ENCODE peak calls at places on chromosomes 2 and 18, in five cellular contexts. Q is HepG2, A is Calu3, R is K562, J is choroid plexus epithelial cell. K is an unnamed sample.

GRCh38 chr2:19140463-19141208 is 217.8 kb downstream of the OSR1 start:
- DNase-seq in J (peak), A (peak), Q (peak), R (no peak), K (peak)

GRCh38 chr2:7023542-7023941 is 106.3 kb downstream of the RNF144A start:
- DNase-seq in R (no peak), J (peak), A (no peak), Q (no peak), K (no peak)

GRCh38 chr2:239049421-239050251 is 201.8 kb downstream of the TWIST2 start:
- DNase-seq in Q (peak), J (peak), R (no peak), A (no peak), K (peak)

GRCh38 chr2:120976501-120977307 is 241.0 kb downstream of the GLI2 start:
- DNase-seq in A (no peak), J (no peak), R (no peak), Q (no peak), K (no peak)

GRCh38 chr2:105497094-105497493 is 98.2 kb upstream of the FHL2 start:
- DNase-seq in J (no peak), Q (no peak), R (no peak), A (no peak), K (no peak)

GRCh38 chr18:46452820-46453219 is 204.2 kb downstream of the LOXHD1 start:
- DNase-seq in J (peak), A (no peak), Q (no peak), R (no peak), K (peak)

GRCh38 chr2:233928594-233929351 is 11.6 kb downstream of the TRPM8 start:
- DNase-seq in J (peak), R (peak), A (peak), Q (peak), K (peak)

GRCh38 chr18:70781860-70782453 is 493.1 kb downstream of the SOCS6 start:
- DNase-seq in J (peak), R (peak), A (peak), Q (peak), K (peak)

GRCh38 chr2:20424300-20425290 is 22.3 kb upstream of the RHOB start:
- DNase-seq in R (peak), J (peak), Q (no peak), A (no peak), K (no peak)

GRCh38 chr2:28454016-28454930 is 41.6 kb upstream of the PLB1 start:
- DNase-seq in Q (no peak), A (no peak), J (no peak), R (no peak), K (peak)

GRCh38 chr18:79917351-79918088 is 33.9 kb downstream of the SLC66A2 start:
- DNase-seq in J (no peak), A (no peak), R (no peak), Q (no peak), K (no peak)

GRCh38 chr18:59272971-59273935 is at the start of gene RAX:
- DNase-seq in J (peak), Q (no peak), A (no peak), R (peak), K (no peak)

GRCh38 chr2:130824492-130825061 is 12.1 kb upstream of the ARHGEF4 start:
- DNase-seq in A (peak), Q (no peak), R (no peak), J (peak), K (peak)

GRCh38 chr18:3540805-3541548 is 91.0 kb downstream of the TGIF1 start:
- DNase-seq in Q (no peak), A (peak), J (no peak), R (no peak), K (peak)

GRCh38 chr2:230900336-230900995 is 24.6 kb downstream of the GPR55 start:
- DNase-seq in A (no peak), Q (no peak), R (no peak), J (no peak), K (no peak)

GRCh38 chr2:98807221-98807620 is 76.3 kb upstream of the MGAT4A start:
- DNase-seq in Q (no peak), J (no peak), A (no peak), R (no peak), K (peak)

GRCh38 chr2:160207804-160208661 is 8.0 kb upstream of the ITGB6 start:
- DNase-seq in A (peak), Q (peak), J (peak), R (no peak), K (peak)

GRCh38 chr2:232632904-232633412 is 446 bp upstream of the EFHD1 start:
- DNase-seq in R (no peak), Q (no peak), J (peak), A (peak), K (no peak)
- TF ChIP-seq CTCF in R (no peak), Q (peak), J (no peak), A (no peak), K (no peak)

DNA sequence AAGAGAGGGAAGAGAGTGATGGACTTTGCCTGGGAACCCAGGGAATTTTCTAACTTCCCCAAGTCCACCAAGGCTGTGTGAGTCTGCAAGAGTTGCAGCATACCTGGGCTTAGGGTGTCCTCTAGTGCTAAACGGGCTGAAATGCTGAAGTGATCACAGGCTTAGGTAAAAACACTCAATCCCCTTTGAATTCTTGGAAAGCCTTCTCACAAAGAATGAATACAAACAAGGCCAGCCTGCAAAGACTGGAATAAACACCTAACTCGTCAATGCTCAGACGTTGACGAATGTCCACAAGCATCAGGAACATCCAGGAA is 30.0 kb upstream of the BMP10 start:
- DNase-seq in A (peak), J (peak), Q (peak), R (no peak), K (peak)
- TF ChIP-seq CTCF in A (no peak), J (peak), Q (peak), R (peak), K (peak)

GRCh38 chr2:241375300-241375699 is 19.2 kb downstream of the FARP2 start:
- DNase-seq in Q (no peak), R (no peak), J (no peak), A (no peak), K (peak)
- TF ChIP-seq CTCF in Q (no peak), R (no peak), J (no peak), A (no peak), K (no peak)

GRCh38 chr18:55997156-55997561 is 409.2 kb upstream of the TCF4 start:
- DNase-seq in J (no peak), A (no peak), Q (no peak), R (no peak), K (peak)
- TF ChIP-seq CTCF in J (no peak), A (no peak), Q (no peak), R (no peak), K (peak)

GRCh38 chr2:16461672-16462071 is 204.0 kb downstream of the CYRIA start:
- DNase-seq in R (no peak), Q (no peak), J (no peak), A (no peak), K (no peak)
- TF ChIP-seq CTCF in R (peak), Q (no peak), J (no peak), A (no peak), K (no peak)

DNA sequence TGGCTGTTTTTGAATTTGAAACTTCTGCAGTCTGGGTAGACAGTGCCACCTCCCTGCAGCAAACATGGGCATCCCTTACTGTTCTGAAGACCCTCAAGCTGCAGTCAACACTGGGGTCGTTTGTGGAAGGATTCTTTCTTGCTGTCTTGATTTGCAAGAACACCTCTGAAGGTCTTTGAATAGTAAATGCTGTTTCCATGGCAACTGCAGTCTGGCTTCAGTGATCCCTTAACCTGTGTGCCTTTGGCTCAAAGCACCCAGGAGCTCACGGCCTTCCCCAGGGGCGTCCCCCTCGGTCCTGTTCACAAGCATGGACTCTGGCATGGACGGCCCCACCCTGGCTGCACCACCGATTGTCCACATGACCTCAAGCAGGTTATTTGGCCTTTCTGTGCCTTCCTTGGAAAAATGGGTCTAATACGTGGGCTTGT is 38.3 kb downstream of the LRRFIP1 start:
- DNase-seq in J (peak), Q (peak), R (no peak), A (no peak), K (no peak)
- TF ChIP-seq CTCF in J (peak), Q (peak), R (no peak), A (no peak), K (no peak)

GRCh38 chr2:24083567-24084385 is 858 bp downstream of the TP53I3 start:
- DNase-seq in R (peak), A (peak), Q (peak), J (peak), K (peak)
- TF ChIP-seq CTCF in R (peak), A (no peak), Q (no peak), J (peak), K (no peak)

K was measured in bronchial epithelial cell.